ENCODE peak calls at places on chromosomes 5 and 9, in five cellular contexts. H is T follicular helper cell, X is OCI-LY7, A is psoas muscle, M is germinal center. S is an unnamed sample.

GRCh38 chr5:19488786-19489185 is 499.2 kb downstream of the CDH18 start:
- DNase-seq in H (no peak), X (no peak), A (no peak), M (no peak), S (no peak)

GRCh38 chr9:127162567-127163365 is 40.3 kb upstream of the ANGPTL2 start:
- DNase-seq in H (no peak), X (no peak), A (no peak), M (no peak), S (no peak)

GRCh38 chr5:57036621-57037160 is 84.8 kb upstream of the MIER3 start:
- DNase-seq in H (no peak), X (peak; percentile 5), A (no peak), M (no peak), S (peak; percentile 19)

GRCh38 chr9:91151014-91151740 is 210.5 kb downstream of the AUH start:
- DNase-seq in H (no peak), X (no peak), A (no peak), M (peak; percentile 71), S (peak; percentile 36)

GRCh38 chr5:10351199-10351881 is 2.2 kb upstream of the MARCHF6 start:
- DNase-seq in H (no peak), X (no peak), A (no peak), M (no peak), S (no peak)

GRCh38 chr9:98899399-98900056 is 44.2 kb upstream of the COL15A1 start:
- DNase-seq in H (no peak), X (no peak), A (no peak), M (no peak), S (peak; percentile 30)

GRCh38 chr5:172953776-172954189 is 5.4 kb upstream of the RPL26L1 start:
- DNase-seq in H (no peak), X (no peak), A (no peak), M (no peak), S (no peak)

GRCh38 chr9:135618866-135619598 is 20.3 kb downstream of the GLT6D1 start:
- DNase-seq in H (no peak), X (no peak), A (no peak), M (no peak), S (no peak)

S was measured in NAMALWA.